ENCODE peak calls at places on chromosome 21, in ten cellular contexts. One of them, this sample, is unnamed.
A peak's percentile ranks its signal among the peaks of the same experiment; 100 is the strongest.

GRCh38 chr21:37407719-37408455 is 41.3 kb downstream of the DYRK1A start:
- DNase-seq in esophagus squamous epithelium: no peak
- DNase-seq in sigmoid colon: no peak
- DNase-seq in ovary: no peak
- DNase-seq in body of pancreas: no peak
- DNase-seq in A549: no peak
- DNase-seq in heart left ventricle: no peak
- DNase-seq in testis: no peak
- DNase-seq in right lobe of liver: no peak
- DNase-seq in uterus: no peak
- DNase-seq in this sample: no peak

GRCh38 chr21:33026878-33027400 is 1.2 kb downstream of the OLIG2 start:
- DNase-seq in esophagus squamous epithelium: no peak
- DNase-seq in sigmoid colon: peak; percentile 56
- DNase-seq in ovary: no peak
- DNase-seq in body of pancreas: no peak
- DNase-seq in A549: no peak
- DNase-seq in heart left ventricle: no peak
- DNase-seq in testis: no peak
- DNase-seq in right lobe of liver: no peak
- DNase-seq in uterus: no peak
- DNase-seq in this sample: no peak

GRCh38 chr21:20270365-20271055 is 727.7 kb upstream of the NCAM2 start:
- DNase-seq in esophagus squamous epithelium: no peak
- DNase-seq in sigmoid colon: no peak
- DNase-seq in ovary: no peak
- DNase-seq in body of pancreas: no peak
- DNase-seq in A549: no peak
- DNase-seq in heart left ventricle: no peak
- DNase-seq in testis: no peak
- DNase-seq in right lobe of liver: no peak
- DNase-seq in uterus: no peak
- DNase-seq in this sample: no peak

GRCh38 chr21:16102113-16102512 is 372.3 kb downstream of the USP25 start:
- DNase-seq in esophagus squamous epithelium: no peak
- DNase-seq in sigmoid colon: no peak
- DNase-seq in ovary: no peak
- DNase-seq in body of pancreas: no peak
- DNase-seq in A549: no peak
- DNase-seq in heart left ventricle: no peak
- DNase-seq in testis: no peak
- DNase-seq in right lobe of liver: no peak
- DNase-seq in uterus: no peak
- DNase-seq in this sample: no peak

GRCh38 chr21:37700641-37701202 is 215.5 kb downstream of the KCNJ6 start:
- DNase-seq in esophagus squamous epithelium: no peak
- DNase-seq in sigmoid colon: no peak
- DNase-seq in ovary: no peak
- DNase-seq in body of pancreas: peak; percentile 35
- DNase-seq in A549: peak; percentile 63
- DNase-seq in heart left ventricle: no peak
- DNase-seq in testis: peak; percentile 35
- DNase-seq in right lobe of liver: no peak
- DNase-seq in uterus: no peak
- DNase-seq in this sample: no peak

GRCh38 chr21:29074783-29075182 is 1.3 kb upstream of the CCT8 start:
- DNase-seq in esophagus squamous epithelium: no peak
- DNase-seq in sigmoid colon: no peak
- DNase-seq in ovary: no peak
- DNase-seq in body of pancreas: no peak
- DNase-seq in A549: no peak
- DNase-seq in heart left ventricle: no peak
- DNase-seq in testis: no peak
- DNase-seq in right lobe of liver: no peak
- DNase-seq in uterus: no peak
- DNase-seq in this sample: no peak

GRCh38 chr21:42461881-42462877 is 33.8 kb downstream of the RSPH1 start:
- DNase-seq in esophagus squamous epithelium: no peak
- DNase-seq in sigmoid colon: no peak
- DNase-seq in ovary: no peak
- DNase-seq in body of pancreas: peak; percentile 48
- DNase-seq in A549: no peak
- DNase-seq in heart left ventricle: no peak
- DNase-seq in testis: no peak
- DNase-seq in right lobe of liver: peak; percentile 46
- DNase-seq in uterus: no peak
- DNase-seq in this sample: peak; percentile 75

GRCh38 chr21:40067751-40068150 is 200.5 kb downstream of the PCP4 start:
- DNase-seq in esophagus squamous epithelium: no peak
- DNase-seq in sigmoid colon: no peak
- DNase-seq in ovary: no peak
- DNase-seq in body of pancreas: no peak
- DNase-seq in A549: no peak
- DNase-seq in heart left ventricle: no peak
- DNase-seq in testis: no peak
- DNase-seq in right lobe of liver: no peak
- DNase-seq in uterus: no peak
- DNase-seq in this sample: no peak

GRCh38 chr21:42429856-42430255 is 26.2 kb downstream of the UBASH3A start:
- DNase-seq in esophagus squamous epithelium: no peak
- DNase-seq in sigmoid colon: no peak
- DNase-seq in ovary: no peak
- DNase-seq in body of pancreas: no peak
- DNase-seq in A549: no peak
- DNase-seq in heart left ventricle: no peak
- DNase-seq in testis: no peak
- DNase-seq in right lobe of liver: no peak
- DNase-seq in uterus: no peak
- DNase-seq in this sample: no peak

GRCh38 chr21:38310619-38311018 is 53.8 kb downstream of the KCNJ15 start:
- DNase-seq in esophagus squamous epithelium: no peak
- DNase-seq in sigmoid colon: no peak
- DNase-seq in ovary: no peak
- DNase-seq in body of pancreas: no peak
- DNase-seq in A549: no peak
- DNase-seq in heart left ventricle: no peak
- DNase-seq in testis: no peak
- DNase-seq in right lobe of liver: no peak
- DNase-seq in uterus: no peak
- DNase-seq in this sample: no peak

GRCh38 chr21:28111151-28111619 is 881.5 kb downstream of the LTN1 start:
- DNase-seq in esophagus squamous epithelium: no peak
- DNase-seq in sigmoid colon: peak; percentile 89
- DNase-seq in ovary: peak; percentile 80
- DNase-seq in body of pancreas: peak; percentile 34
- DNase-seq in A549: no peak
- DNase-seq in heart left ventricle: peak; percentile 70
- DNase-seq in testis: peak; percentile 83
- DNase-seq in right lobe of liver: no peak
- DNase-seq in uterus: peak; percentile 89
- DNase-seq in this sample: no peak

GRCh38 chr21:35400233-35400939 is 351.3 kb upstream of the RUNX1 start:
- DNase-seq in esophagus squamous epithelium: no peak
- DNase-seq in sigmoid colon: no peak
- DNase-seq in ovary: no peak
- DNase-seq in body of pancreas: peak; percentile 20
- DNase-seq in A549: peak; percentile 5
- DNase-seq in heart left ventricle: peak; percentile 22
- DNase-seq in testis: no peak
- DNase-seq in right lobe of liver: no peak
- DNase-seq in uterus: no peak
- DNase-seq in this sample: no peak

GRCh38 chr21:15732290-15732995 is 2.7 kb downstream of the USP25 start:
- DNase-seq in esophagus squamous epithelium: no peak
- DNase-seq in sigmoid colon: no peak
- DNase-seq in ovary: no peak
- DNase-seq in body of pancreas: no peak
- DNase-seq in A549: no peak
- DNase-seq in heart left ventricle: no peak
- DNase-seq in testis: peak; percentile 36
- DNase-seq in right lobe of liver: no peak
- DNase-seq in uterus: no peak
- DNase-seq in this sample: no peak

GRCh38 chr21:28818663-28819278 is 173.9 kb downstream of the LTN1 start:
- DNase-seq in esophagus squamous epithelium: no peak
- DNase-seq in sigmoid colon: no peak
- DNase-seq in ovary: no peak
- DNase-seq in body of pancreas: no peak
- DNase-seq in A549: no peak
- DNase-seq in heart left ventricle: no peak
- DNase-seq in testis: no peak
- DNase-seq in right lobe of liver: no peak
- DNase-seq in uterus: no peak
- DNase-seq in this sample: no peak

GRCh38 chr21:44942566-44942965 is 2.7 kb downstream of the SLX9 start:
- DNase-seq in esophagus squamous epithelium: no peak
- DNase-seq in sigmoid colon: peak; percentile 2
- DNase-seq in ovary: no peak
- DNase-seq in body of pancreas: no peak
- DNase-seq in A549: no peak
- DNase-seq in heart left ventricle: no peak
- DNase-seq in testis: no peak
- DNase-seq in right lobe of liver: no peak
- DNase-seq in uterus: no peak
- DNase-seq in this sample: no peak

GRCh38 chr21:44944596-44944995 is 4.8 kb downstream of the SLX9 start:
- DNase-seq in esophagus squamous epithelium: no peak
- DNase-seq in sigmoid colon: peak; percentile 20
- DNase-seq in ovary: no peak
- DNase-seq in body of pancreas: no peak
- DNase-seq in A549: no peak
- DNase-seq in heart left ventricle: no peak
- DNase-seq in testis: no peak
- DNase-seq in right lobe of liver: no peak
- DNase-seq in uterus: no peak
- DNase-seq in this sample: no peak

GRCh38 chr21:44943005-44943685 is 3.3 kb downstream of the SLX9 start:
- DNase-seq in esophagus squamous epithelium: no peak
- DNase-seq in sigmoid colon: peak; percentile 52
- DNase-seq in ovary: no peak
- DNase-seq in body of pancreas: no peak
- DNase-seq in A549: no peak
- DNase-seq in heart left ventricle: no peak
- DNase-seq in testis: no peak
- DNase-seq in right lobe of liver: no peak
- DNase-seq in uterus: no peak
- DNase-seq in this sample: no peak

GRCh38 chr21:44941567-44941966 is 1.7 kb downstream of the SLX9 start:
- DNase-seq in esophagus squamous epithelium: no peak
- DNase-seq in sigmoid colon: peak; percentile 42
- DNase-seq in ovary: no peak
- DNase-seq in body of pancreas: no peak
- DNase-seq in A549: no peak
- DNase-seq in heart left ventricle: no peak
- DNase-seq in testis: no peak
- DNase-seq in right lobe of liver: no peak
- DNase-seq in uterus: no peak
- DNase-seq in this sample: no peak

GRCh38 chr21:44943686-44944550 is 4.1 kb downstream of the SLX9 start:
- DNase-seq in esophagus squamous epithelium: no peak
- DNase-seq in sigmoid colon: peak; percentile 48
- DNase-seq in ovary: no peak
- DNase-seq in body of pancreas: no peak
- DNase-seq in A549: no peak
- DNase-seq in heart left ventricle: no peak
- DNase-seq in testis: no peak
- DNase-seq in right lobe of liver: no peak
- DNase-seq in uterus: no peak
- DNase-seq in this sample: no peak
- H3K4me1 ChIP-seq in esophagus squamous epithelium: peaks cover 19% of the 10 kb centered on the region
- H3K4me1 ChIP-seq in sigmoid colon: peaks cover 27% of the 10 kb centered on the region
- H3K4me1 ChIP-seq in ovary: peaks cover 7% of the 10 kb centered on the region
- H3K4me1 ChIP-seq in body of pancreas: peaks cover 24% of the 10 kb centered on the region
- H3K4me1 ChIP-seq in A549: peaks cover 41% of the 10 kb centered on the region
- H3K4me1 ChIP-seq in heart left ventricle: no peaks in the 10 kb centered on the region
- H3K4me1 ChIP-seq in testis: peaks cover 11% of the 10 kb centered on the region
- H3K4me1 ChIP-seq in right lobe of liver: peaks cover 21% of the 10 kb centered on the region
- H3K4me1 ChIP-seq in uterus: no peaks in the 10 kb centered on the region
- H3K4me1 ChIP-seq in this sample: peaks cover 31% of the 10 kb centered on the region

DNA sequence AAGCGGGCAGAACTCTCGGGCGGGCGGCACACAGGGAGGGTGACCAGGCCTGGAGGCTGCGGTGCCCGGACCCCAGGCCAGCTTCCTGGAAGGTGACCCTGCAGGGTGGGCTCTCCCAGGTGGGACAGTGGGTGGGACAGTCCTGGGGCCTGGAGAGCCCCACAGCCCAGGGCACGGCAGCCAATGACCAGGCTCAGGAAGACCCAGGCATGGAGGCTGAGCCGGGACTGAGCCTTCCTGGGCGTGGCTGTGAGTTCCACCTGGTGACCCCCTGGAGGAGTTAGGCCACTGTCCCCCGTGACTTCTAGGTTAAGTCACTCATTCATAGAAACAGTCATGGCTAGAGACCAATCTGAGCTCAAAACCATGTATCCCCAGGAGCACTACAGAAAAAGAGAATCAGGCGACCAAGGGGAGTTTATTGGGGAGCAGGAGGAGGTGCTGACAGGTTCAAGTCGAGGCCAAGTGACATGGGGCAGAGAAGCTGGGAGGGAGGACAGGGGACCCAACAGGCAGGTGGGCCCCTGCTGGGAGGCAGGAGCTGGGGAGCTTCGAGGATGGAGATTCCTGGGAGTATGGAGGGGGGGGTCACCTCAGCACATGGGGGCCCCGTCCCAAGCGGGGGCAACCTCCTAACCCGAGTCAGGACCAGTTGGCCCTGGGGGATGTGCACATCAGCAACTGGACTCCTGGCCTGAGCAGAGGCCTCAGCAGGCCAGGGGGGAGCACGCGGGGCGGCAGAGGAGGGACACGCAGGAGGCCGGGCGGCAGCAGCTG is 1.2 kb downstream of the KRTAP10-5 start:
- DNase-seq in esophagus squamous epithelium: no peak
- DNase-seq in sigmoid colon: no peak
- DNase-seq in ovary: no peak
- DNase-seq in body of pancreas: no peak
- DNase-seq in A549: no peak
- DNase-seq in heart left ventricle: no peak
- DNase-seq in testis: no peak
- DNase-seq in right lobe of liver: no peak
- DNase-seq in uterus: no peak
- DNase-seq in this sample: no peak
- TF ChIP-seq CTCF in esophagus squamous epithelium: no peak
- TF ChIP-seq CTCF in sigmoid colon: no peak
- TF ChIP-seq CTCF in ovary: no peak
- TF ChIP-seq CTCF in body of pancreas: no peak
- TF ChIP-seq CTCF in A549: no peak
- TF ChIP-seq CTCF in heart left ventricle: no peak
- TF ChIP-seq CTCF in testis: no peak
- TF ChIP-seq CTCF in right lobe of liver: no peak
- TF ChIP-seq CTCF in uterus: no peak
- TF ChIP-seq CTCF in this sample: no peak

GRCh38 chr21:46189213-46189958 is 5.1 kb upstream of the SPATC1L start:
- DNase-seq in esophagus squamous epithelium: no peak
- DNase-seq in sigmoid colon: peak; percentile 65
- DNase-seq in ovary: no peak
- DNase-seq in body of pancreas: no peak
- DNase-seq in A549: no peak
- DNase-seq in heart left ventricle: no peak
- DNase-seq in testis: peak; percentile 34
- DNase-seq in right lobe of liver: no peak
- DNase-seq in uterus: no peak
- DNase-seq in this sample: no peak
- TF ChIP-seq POLR2A in esophagus squamous epithelium: no peak
- TF ChIP-seq POLR2A in sigmoid colon: no peak
- TF ChIP-seq POLR2A in ovary: no peak
- TF ChIP-seq POLR2A in body of pancreas: no peak
- TF ChIP-seq POLR2A in A549: no peak
- TF ChIP-seq POLR2A in heart left ventricle: no peak
- TF ChIP-seq POLR2A in testis: no peak
- TF ChIP-seq POLR2A in right lobe of liver: no peak
- TF ChIP-seq POLR2A in uterus: no peak
- TF ChIP-seq POLR2A in this sample: no peak

GRCh38 chr21:26140185-26140584 is 30.4 kb downstream of the APP start:
- DNase-seq in esophagus squamous epithelium: no peak
- DNase-seq in sigmoid colon: peak; percentile 75
- DNase-seq in ovary: no peak
- DNase-seq in body of pancreas: no peak
- DNase-seq in A549: peak; percentile 33
- DNase-seq in heart left ventricle: peak; percentile 51
- DNase-seq in testis: no peak
- DNase-seq in right lobe of liver: peak; percentile 62
- DNase-seq in uterus: peak; percentile 29
- DNase-seq in this sample: peak; percentile 54
- H3K4me1 ChIP-seq in esophagus squamous epithelium: no peaks in the 10 kb centered on the region
- H3K4me1 ChIP-seq in sigmoid colon: peaks cover 15% of the 10 kb centered on the region
- H3K4me1 ChIP-seq in ovary: peaks cover 7% of the 10 kb centered on the region
- H3K4me1 ChIP-seq in body of pancreas: peaks cover 29% of the 10 kb centered on the region
- H3K4me1 ChIP-seq in A549: peaks cover 53% of the 10 kb centered on the region
- H3K4me1 ChIP-seq in heart left ventricle: no peaks in the 10 kb centered on the region
- H3K4me1 ChIP-seq in testis: peaks cover 7% of the 10 kb centered on the region
- H3K4me1 ChIP-seq in right lobe of liver: peaks cover 17% of the 10 kb centered on the region
- H3K4me1 ChIP-seq in uterus: no peaks in the 10 kb centered on the region
- H3K4me1 ChIP-seq in this sample: peaks cover 22% of the 10 kb centered on the region

This sample was measured in stomach.